ENCODE peak calls at places on chromosomes 3 and 15, in four cellular contexts. Q is small intestine, O is lower lobe of right lung, I is AG04450. K is an unnamed sample.

GRCh38 chr3:20240154-20240883 is 54.3 kb upstream of the SGO1 start:
- DNase-seq in O (no peak), Q (no peak), I (no peak), K (no peak)

GRCh38 chr15:79366691-79367090 is 55.8 kb downstream of the TMED3 start:
- DNase-seq in O (no peak), Q (no peak), I (no peak), K (no peak)

GRCh38 chr3:47527952-47528718 is 14.6 kb upstream of the ELP6 start:
- DNase-seq in Q (no peak), I (no peak), O (no peak), K (no peak)

GRCh38 chr3:41103200-41103599 is 96.1 kb upstream of the CTNNB1 start:
- DNase-seq in O (no peak), Q (no peak), I (no peak), K (no peak)

GRCh38 chr3:63051920-63052319 is 176.7 kb upstream of the CADPS start:
- DNase-seq in Q (no peak), O (no peak), I (no peak), K (no peak)

GRCh38 chr15:60476713-60477112 is 2.2 kb downstream of the ICE2 start:
- DNase-seq in I (no peak), O (no peak), Q (no peak), K (no peak)

GRCh38 chr15:23857028-23857641 is 170.0 kb upstream of the NDN start:
- DNase-seq in Q (peak), O (peak), I (no peak), K (no peak)

GRCh38 chr15:97129684-97130083 is 799.2 kb downstream of the NR2F2 start:
- DNase-seq in Q (no peak), I (no peak), O (no peak), K (no peak)

GRCh38 chr15:67266870-67267269 is 12.3 kb downstream of the IQCH start:
- DNase-seq in O (no peak), I (no peak), Q (no peak), K (no peak)

GRCh38 chr15:52102468-52102867 is 10.1 kb downstream of the BCL2L10 start:
- DNase-seq in Q (no peak), O (no peak), I (peak), K (no peak)

GRCh38 chr15:83287541-83288027 is 3.1 kb upstream of the BNC1 start:
- DNase-seq in Q (no peak), O (no peak), I (peak), K (no peak)

GRCh38 chr3:64184621-64185020 is 40.6 kb downstream of the PRICKLE2 start:
- DNase-seq in Q (no peak), I (no peak), O (no peak), K (no peak)

GRCh38 chr15:39797407-39797806 is 14.8 kb upstream of the FSIP1 start:
- DNase-seq in Q (no peak), I (no peak), O (no peak), K (no peak)

GRCh38 chr15:65940618-65940909 is 71.3 kb downstream of the RAB11A start:
- DNase-seq in Q (no peak), I (no peak), O (no peak), K (no peak)

GRCh38 chr3:58518304-58518789 is 18.6 kb downstream of the ACOX2 start:
- DNase-seq in O (no peak), Q (peak), I (no peak), K (no peak)

GRCh38 chr3:87052499-87053260 is 61.7 kb upstream of the VGLL3 start:
- DNase-seq in O (peak), I (no peak), Q (no peak), K (no peak)

GRCh38 chr15:78909791-78910228 is 35.0 kb downstream of the CTSH start:
- DNase-seq in O (no peak), I (no peak), Q (peak), K (no peak)

GRCh38 chr3:149816986-149817385 is 4.0 kb downstream of the RNF13 start:
- DNase-seq in O (no peak), I (no peak), Q (no peak), K (peak)

GRCh38 chr3:51390186-51390585 is 899 bp upstream of the RBM15B start:
- DNase-seq in I (no peak), Q (no peak), O (no peak), K (no peak)

GRCh38 chr15:41486286-41486685 is 7.4 kb upstream of the ITPKA start:
- DNase-seq in Q (no peak), O (no peak), I (no peak), K (no peak)

GRCh38 chr15:64620991-64621495 is 154.3 kb downstream of the RBPMS2 start:
- DNase-seq in I (no peak), Q (no peak), O (no peak), K (no peak)

GRCh38 chr15:47565986-47566385 is 151.3 kb upstream of the SEMA6D start:
- DNase-seq in I (no peak), Q (no peak), O (no peak), K (no peak)

GRCh38 chr3:25469609-25470008 is 41.5 kb downstream of the RARB start:
- DNase-seq in O (no peak), I (no peak), Q (no peak), K (no peak)

GRCh38 chr15:74976159-74976558 is 19.2 kb upstream of the SCAMP5 start:
- DNase-seq in O (no peak), I (no peak), Q (no peak), K (no peak)

GRCh38 chr15:64045774-64046346 is 425 bp downstream of the DAPK2 start:
- DNase-seq in Q (peak), I (no peak), O (no peak), K (no peak)

GRCh38 chr15:23069496-23070166 is 30.3 kb upstream of the TUBGCP5 start:
- DNase-seq in I (no peak), O (no peak), Q (no peak), K (no peak)

GRCh38 chr3:149450281-149450680 is 24.2 kb upstream of the TM4SF4 start:
- DNase-seq in Q (no peak), O (no peak), I (no peak), K (no peak)

GRCh38 chr3:130242850-130243569 is 102.5 kb upstream of the COL6A5 start:
- DNase-seq in Q (peak), I (no peak), O (no peak), K (no peak)

GRCh38 chr3:191331443-191331842 is 1.1 kb upstream of the UTS2B start:
- DNase-seq in I (no peak), O (no peak), Q (no peak), K (no peak)

GRCh38 chr3:108818404-108818803 is 4.2 kb upstream of the TRAT1 start:
- DNase-seq in Q (peak), O (no peak), I (no peak), K (no peak)

GRCh38 chr3:102410616-102411015 is 24.2 kb upstream of the ZPLD1 start:
- DNase-seq in O (no peak), I (no peak), Q (no peak), K (no peak)

DNA sequence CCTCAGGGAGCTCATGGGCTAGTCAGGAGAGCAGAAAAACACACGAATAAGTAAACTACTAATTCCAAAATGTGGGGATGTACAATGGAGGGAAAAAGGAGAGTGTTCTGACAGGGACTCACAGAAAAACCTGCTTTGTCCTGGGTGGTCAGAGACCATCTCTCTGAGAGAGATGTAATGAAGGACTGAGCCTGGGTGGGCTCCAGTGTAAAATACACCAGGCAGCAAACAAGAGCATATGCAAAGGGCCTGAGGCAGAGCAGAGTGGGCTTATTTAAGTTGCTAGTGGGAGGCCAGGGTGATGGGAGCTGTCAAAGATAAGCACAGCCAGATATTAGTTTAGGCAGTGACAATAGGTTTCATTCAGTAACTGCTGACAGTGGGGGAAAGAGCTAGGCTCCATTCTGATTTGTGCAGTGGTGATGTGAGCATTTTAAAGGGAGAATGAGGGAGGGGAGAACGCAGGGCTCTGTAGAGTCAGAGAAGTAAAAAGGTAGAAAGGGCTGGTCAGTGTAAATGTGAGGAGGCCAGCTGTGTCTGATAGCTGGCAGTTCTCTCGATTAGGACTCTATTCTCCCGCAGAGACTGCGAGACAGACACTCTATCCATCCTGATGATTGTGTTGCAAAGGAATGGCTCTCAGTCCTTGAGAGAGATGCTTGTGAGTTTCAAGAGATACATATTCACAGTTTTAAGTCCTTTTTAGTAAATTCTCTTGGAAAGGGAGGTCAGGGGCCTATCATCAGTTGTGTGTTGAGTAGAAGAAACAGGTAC is 3.4 kb downstream of the TF start:
- DNase-seq in I (no peak), Q (no peak), O (no peak), K (no peak)
- H3K27ac ChIP-seq in I (no peak), Q (no peak), O (no peak), K (peak)

GRCh38 chr15:80931191-80931590 is 58.4 kb downstream of the MESD start:
- DNase-seq in O (no peak), I (no peak), Q (no peak), K (no peak)

GRCh38 chr15:80929225-80929624 is 60.4 kb downstream of the MESD start:
- DNase-seq in I (peak), O (no peak), Q (no peak), K (no peak)

GRCh38 chr15:80932989-80933388 is 56.6 kb downstream of the MESD start:
- DNase-seq in O (no peak), Q (no peak), I (peak), K (no peak)

GRCh38 chr15:80929689-80930088 is 59.9 kb downstream of the MESD start:
- DNase-seq in O (no peak), I (no peak), Q (no peak), K (no peak)

DNA sequence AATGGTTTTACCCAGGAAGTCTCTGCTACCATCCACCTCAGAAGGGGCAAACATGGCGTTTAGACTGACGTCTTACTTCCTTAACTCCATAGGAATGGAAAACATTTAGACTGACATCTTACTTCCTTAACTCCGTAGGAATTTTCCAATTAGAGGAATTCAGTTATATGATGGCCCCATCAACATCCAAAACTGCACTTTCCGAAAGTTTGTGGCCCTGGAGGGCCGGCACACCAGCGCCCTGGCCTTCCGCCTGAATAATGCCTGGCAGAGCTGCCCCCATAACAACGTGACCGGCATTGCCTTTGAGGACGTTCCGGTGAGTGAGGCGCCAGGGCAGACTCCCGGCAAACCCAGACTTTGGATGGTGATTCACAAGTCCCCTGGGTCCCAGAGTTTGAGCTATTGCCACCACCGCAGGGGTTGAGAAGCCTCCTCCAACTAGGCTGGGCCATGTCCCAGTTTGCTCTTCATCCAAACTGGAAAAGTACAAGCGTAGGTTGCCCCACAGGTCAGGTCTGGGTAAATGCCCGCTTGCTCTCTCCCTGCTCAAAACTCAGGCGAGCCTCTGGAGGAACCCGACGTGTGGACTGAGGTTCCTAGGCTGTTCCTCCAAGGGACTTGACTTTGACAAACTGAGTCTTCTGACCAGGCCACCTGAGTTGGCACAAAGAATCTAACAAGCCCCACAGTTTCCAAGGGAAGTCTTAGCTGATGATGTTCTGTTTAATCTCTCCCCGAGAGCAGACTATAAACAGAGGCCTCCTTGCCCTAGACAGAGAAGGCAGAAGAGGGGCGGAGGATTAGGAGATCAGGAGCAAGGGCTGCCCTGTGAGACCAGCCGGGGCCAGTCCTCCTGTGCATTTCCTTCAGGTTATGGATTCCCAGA is 57.7 kb downstream of the MESD start:
- DNase-seq in I (no peak), O (no peak), Q (no peak), K (no peak)
- H3K27ac ChIP-seq in I (peak), O (no peak), Q (no peak), K (no peak)

GRCh38 chr15:33104276-33104675 is 90.2 kb downstream of the FMN1 start:
- DNase-seq in O (no peak), I (no peak), Q (no peak), K (no peak)
- H3K27ac ChIP-seq in O (no peak), I (no peak), Q (no peak), K (no peak)

GRCh38 chr15:100533934-100534333 is 5.2 kb upstream of the CERS3 start:
- DNase-seq in I (no peak), O (no peak), Q (no peak), K (no peak)

GRCh38 chr15:100537326-100537725 is 8.6 kb upstream of the CERS3 start:
- DNase-seq in I (no peak), O (no peak), Q (no peak), K (no peak)

GRCh38 chr15:100531823-100532222 is 3.1 kb upstream of the CERS3 start:
- DNase-seq in I (no peak), O (no peak), Q (no peak), K (no peak)

GRCh38 chr15:100542290-100542689 is 13.5 kb upstream of the CERS3 start:
- DNase-seq in O (no peak), I (no peak), Q (no peak), K (no peak)

GRCh38 chr15:100536733-100537132 is 8.0 kb upstream of the CERS3 start:
- DNase-seq in I (no peak), Q (no peak), O (no peak), K (no peak)
- H3K27ac ChIP-seq in I (no peak), Q (no peak), O (no peak), K (no peak)

GRCh38 chr3:189772584-189772983 is 141.4 kb downstream of the TP63 start:
- DNase-seq in Q (no peak), I (no peak), O (no peak), K (no peak)
- H3K27ac ChIP-seq in Q (no peak), I (no peak), O (no peak), K (no peak)

DNA sequence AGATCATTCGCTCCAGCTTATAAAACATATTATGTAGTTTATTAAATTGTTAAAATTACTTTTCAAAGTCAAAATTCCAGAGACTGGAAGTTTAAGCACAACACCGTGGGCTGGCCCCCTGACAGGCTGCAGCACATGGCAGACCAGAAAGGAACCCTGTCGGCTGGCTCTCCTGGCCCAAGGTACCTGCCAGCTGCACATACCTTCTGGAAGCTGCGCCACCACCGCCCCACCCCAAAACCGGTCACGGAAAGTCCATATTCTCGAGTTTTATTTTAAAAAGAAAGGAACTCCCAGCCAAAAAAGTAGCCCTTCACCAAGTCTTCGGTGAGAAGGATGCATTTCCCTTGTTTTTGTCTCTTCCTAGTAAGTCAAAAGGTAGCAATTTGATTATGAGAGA is 94.6 kb downstream of the FOXP1 start:
- DNase-seq in Q (no peak), I (no peak), O (no peak), K (no peak)
- H3K27ac ChIP-seq in Q (no peak), I (no peak), O (no peak), K (no peak)

DNA sequence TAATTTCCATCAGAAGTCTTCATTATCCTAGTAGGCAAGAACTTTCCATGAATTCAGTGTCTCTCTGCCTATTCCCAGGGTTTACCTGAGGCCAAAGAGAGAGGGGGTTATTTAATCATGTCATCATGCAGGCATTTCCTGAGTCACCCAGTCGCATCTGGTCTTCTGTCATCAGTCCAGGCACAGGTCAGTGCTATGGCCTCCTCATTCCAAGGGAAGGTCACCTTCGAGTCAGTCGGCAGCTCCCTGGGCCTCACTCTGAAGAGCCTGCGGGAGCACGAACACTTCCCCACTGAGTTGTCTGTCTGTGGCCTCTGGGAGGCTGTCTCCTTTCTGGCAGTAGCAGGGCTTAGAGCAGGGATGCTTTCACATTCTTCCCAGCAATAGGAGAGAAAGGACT is 26.2 kb upstream of the LRTM1 start:
- DNase-seq in Q (no peak), O (no peak), I (peak), K (no peak)
- H3K27ac ChIP-seq in Q (no peak), O (no peak), I (peak), K (no peak)

GRCh38 chr3:65539620-65540019 is 499.1 kb downstream of the MAGI1 start:
- DNase-seq in Q (no peak), O (no peak), I (no peak), K (no peak)
- H3K27ac ChIP-seq in Q (no peak), O (no peak), I (no peak), K (no peak)

GRCh38 chr15:53110999-53111398 is 320.9 kb upstream of the ONECUT1 start:
- DNase-seq in Q (no peak), I (no peak), O (no peak), K (no peak)

GRCh38 chr15:53114960-53115359 is 324.8 kb upstream of the ONECUT1 start:
- DNase-seq in Q (peak), I (no peak), O (no peak), K (no peak)

GRCh38 chr15:53115563-53115962 is 325.4 kb upstream of the ONECUT1 start:
- DNase-seq in Q (peak), O (no peak), I (no peak), K (no peak)

GRCh38 chr15:53116169-53116568 is 326.0 kb upstream of the ONECUT1 start:
- DNase-seq in I (no peak), Q (peak), O (no peak), K (no peak)
- H3K27ac ChIP-seq in I (no peak), Q (no peak), O (no peak), K (no peak)

DNA sequence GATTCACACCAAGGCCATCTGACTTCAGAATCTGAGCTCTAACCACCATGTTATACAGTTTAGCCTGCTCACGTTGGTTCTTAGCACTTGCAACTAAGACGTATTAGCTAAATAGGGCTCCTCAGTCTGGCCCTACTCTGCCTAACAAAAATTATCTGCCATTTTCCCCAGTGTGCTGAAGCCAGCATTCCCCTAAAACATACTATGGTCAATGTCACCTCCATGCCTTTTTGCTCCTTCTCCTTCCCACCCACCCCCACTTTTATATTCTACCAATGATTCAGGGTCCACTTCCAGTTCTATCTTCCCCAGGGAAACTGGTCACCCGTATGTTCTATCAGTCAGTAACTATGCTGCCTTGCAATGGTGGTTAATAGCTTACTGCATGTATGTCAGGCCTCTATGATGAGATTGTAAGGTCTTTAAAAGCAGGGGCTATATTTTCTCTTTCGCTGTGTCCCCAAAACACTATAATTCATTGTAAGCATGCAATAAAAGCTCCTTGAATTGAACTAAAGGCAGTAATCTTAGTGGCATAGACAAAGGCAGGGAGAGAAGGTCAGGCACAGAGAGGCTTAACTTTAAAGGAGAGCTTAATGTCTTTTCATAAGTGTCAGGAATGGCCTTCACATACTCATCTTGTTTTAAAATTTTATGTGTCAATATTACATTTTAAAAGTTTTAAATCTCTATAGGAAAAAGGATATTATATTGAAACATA is 23.3 kb downstream of the POPDC2 start:
- DNase-seq in O (no peak), I (no peak), Q (no peak), K (no peak)
- H3K27ac ChIP-seq in O (peak), I (no peak), Q (no peak), K (no peak)

K was measured in substantia nigra.